ENCODE peak calls at places on chromosomes 2 and 18, in nine cellular contexts. S, V, P, N, I, A, O, M and E are unnamed samples.

GRCh38 chr2:158539176-158539895 is 82.6 kb downstream of the PKP4 start:
- DNase-seq in S (peak), V (no peak), P (peak), N (no peak), I (no peak), A (peak), O (no peak), M (no peak), E (peak)

GRCh38 chr18:13239557-13239956 is 21.0 kb downstream of the LDLRAD4 start:
- DNase-seq in S (no peak), V (no peak), P (no peak), N (no peak), I (no peak), A (no peak), O (no peak), M (no peak), E (no peak)

GRCh38 chr2:75788154-75788553 is 77.4 kb upstream of the GCFC2 start:
- DNase-seq in S (no peak), V (no peak), P (no peak), N (no peak), I (no peak), A (no peak), O (peak), M (no peak), E (no peak)

GRCh38 chr2:225340923-225341322 is 58.6 kb upstream of the NYAP2 start:
- DNase-seq in S (no peak), V (no peak), P (no peak), N (no peak), I (no peak), A (no peak), O (no peak), M (no peak), E (no peak)

GRCh38 chr2:140797718-140798117 is 1333.1 kb downstream of the LRP1B start:
- DNase-seq in S (no peak), V (no peak), P (no peak), N (no peak), I (no peak), A (no peak), O (no peak), M (no peak), E (peak)

GRCh38 chr2:37472959-37473358 is 128.5 kb downstream of the QPCT start:
- DNase-seq in S (peak), V (no peak), P (peak), N (no peak), I (no peak), A (no peak), O (no peak), M (no peak), E (no peak)

GRCh38 chr2:96359310-96359709 is 23.7 kb downstream of the NCAPH start:
- DNase-seq in S (no peak), V (no peak), P (no peak), N (no peak), I (no peak), A (no peak), O (peak), M (peak), E (peak)

GRCh38 chr18:13619505-13620205 is 106.7 kb downstream of the FAM210A start:
- DNase-seq in S (no peak), V (no peak), P (no peak), N (no peak), I (no peak), A (no peak), O (peak), M (no peak), E (no peak)

GRCh38 chr2:218476676-218477075 is 57.8 kb downstream of the VIL1 start:
- DNase-seq in S (no peak), V (no peak), P (peak), N (no peak), I (no peak), A (no peak), O (no peak), M (no peak), E (no peak)

GRCh38 chr2:73291461-73292315 is 1.7 kb downstream of the EGR4 start:
- DNase-seq in S (no peak), V (peak), P (no peak), N (no peak), I (no peak), A (no peak), O (no peak), M (no peak), E (no peak)

GRCh38 chr2:12721571-12722444 is 5.1 kb downstream of the TRIB2 start:
- DNase-seq in S (peak), V (no peak), P (no peak), N (no peak), I (no peak), A (no peak), O (peak), M (no peak), E (no peak)

GRCh38 chr18:63553117-63553516 is 10.9 kb downstream of the SERPINB12 start:
- DNase-seq in S (peak), V (no peak), P (peak), N (no peak), I (no peak), A (peak), O (peak), M (no peak), E (peak)

GRCh38 chr2:138632066-138632465 is 130.5 kb downstream of the SPOPL start:
- DNase-seq in S (peak), V (no peak), P (peak), N (no peak), I (no peak), A (peak), O (no peak), M (no peak), E (no peak)

GRCh38 chr2:203341741-203342310 is 13.6 kb downstream of the ABI2 start:
- DNase-seq in S (no peak), V (no peak), P (peak), N (no peak), I (no peak), A (no peak), O (no peak), M (no peak), E (no peak)